ENCODE peak calls at places on chromosomes 1 and 21, in ten cellular contexts. G is GM23338, T is Panc1, U is lower lobe of right lung, N is endodermal cell, O is heart right ventricle, Z is suprapubic skin, H is uterus, A is spleen, F is IMR-90. W is an unnamed sample.
A peak's percentile ranks its signal among the peaks of the same experiment; 100 is the strongest.

GRCh38 chr1:47934243-47934805 is 62.9 kb downstream of the TRABD2B start:
- DNase-seq in G (peak; percentile 21), T (no peak), U (no peak), N (peak; percentile 77), O (peak; percentile 58), Z (peak; percentile 89), H (peak; percentile 66), A (no peak), F (no peak), W (peak; percentile 96)

GRCh38 chr1:222897527-222898190 is 82.8 kb downstream of the DISP1 start:
- DNase-seq in G (no peak), T (no peak), U (no peak), N (no peak), O (no peak), Z (no peak), H (no peak), A (no peak), F (no peak), W (no peak)

GRCh38 chr1:20921285-20921684 is 134.2 kb upstream of the HP1BP3 start:
- DNase-seq in G (no peak), T (no peak), U (no peak), N (no peak), O (no peak), Z (no peak), H (no peak), A (no peak), F (peak; percentile 28), W (no peak)

GRCh38 chr1:68544651-68545050 is 47.8 kb upstream of the DEPDC1 start:
- DNase-seq in G (no peak), T (no peak), U (no peak), N (no peak), O (no peak), Z (no peak), H (no peak), A (no peak), F (no peak), W (no peak)

GRCh38 chr1:110293601-110294104 is 45.5 kb upstream of the RBM15 start:
- DNase-seq in G (no peak), T (no peak), U (no peak), N (no peak), O (no peak), Z (no peak), H (no peak), A (no peak), F (no peak), W (no peak)

GRCh38 chr1:112803906-112804762 is 89.0 kb upstream of the PPM1J start:
- DNase-seq in G (peak; percentile 90), T (peak; percentile 43), U (peak; percentile 76), N (peak; percentile 95), O (peak; percentile 65), Z (no peak), H (peak; percentile 36), A (peak; percentile 86), F (peak; percentile 65), W (peak; percentile 25)

GRCh38 chr21:34630536-34631143 is 15.7 kb upstream of the RCAN1 start:
- DNase-seq in G (peak; percentile 70), T (peak; percentile 42), U (no peak), N (peak; percentile 55), O (no peak), Z (no peak), H (no peak), A (no peak), F (peak; percentile 60), W (no peak)

GRCh38 chr1:39927538-39927937 is 25.8 kb upstream of the MYCL start:
- DNase-seq in G (no peak), T (no peak), U (no peak), N (no peak), O (no peak), Z (no peak), H (no peak), A (no peak), F (no peak), W (no peak)

GRCh38 chr1:150259758-150260669 is 2.4 kb downstream of the CA14 start:
- DNase-seq in G (peak; percentile 97), T (no peak), U (peak; percentile 81), N (peak; percentile 92), O (no peak), Z (no peak), H (peak; percentile 35), A (no peak), F (no peak), W (no peak)

GRCh38 chr1:150259217-150259616 is 1.6 kb downstream of the CA14 start:
- DNase-seq in G (no peak), T (no peak), U (no peak), N (peak; percentile 60), O (no peak), Z (no peak), H (no peak), A (no peak), F (no peak), W (no peak)

GRCh38 chr1:150257624-150258274 is at the start of gene CA14:
- DNase-seq in G (peak; percentile 72), T (no peak), U (no peak), N (peak; percentile 84), O (peak; percentile 29), Z (no peak), H (no peak), A (no peak), F (no peak), W (no peak)

GRCh38 chr1:150256549-150257341 is 829 bp upstream of the CA14 start:
- DNase-seq in G (peak; percentile 66), T (no peak), U (no peak), N (peak; percentile 85), O (no peak), Z (no peak), H (no peak), A (no peak), F (no peak), W (no peak)

DNA sequence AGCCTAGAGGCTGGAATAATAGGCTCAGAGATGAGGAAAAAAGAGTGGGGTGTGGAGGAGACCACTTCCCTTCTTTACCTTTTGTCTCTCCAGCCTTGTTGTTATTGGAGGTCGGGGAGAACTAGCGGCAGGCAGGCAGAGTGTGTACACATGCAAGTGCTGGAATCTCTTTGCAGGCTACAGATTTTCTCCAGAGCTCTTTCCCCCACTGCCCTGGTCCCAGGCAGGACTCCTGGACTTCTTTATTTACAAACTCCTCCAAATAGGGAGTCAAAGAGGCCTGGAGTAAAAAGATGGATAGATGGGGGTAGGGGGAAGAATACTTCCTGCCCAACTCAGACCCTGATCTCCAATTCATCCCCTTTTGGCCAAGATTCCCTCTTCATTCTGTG is 697 bp downstream of the CA14 start:
- DNase-seq in G (no peak), T (no peak), U (no peak), N (no peak), O (no peak), Z (no peak), H (no peak), A (no peak), F (no peak), W (no peak)
- H3K4me3 ChIP-seq in G (peak overlapping the region; percentile 88), T (no peak overlapping the region), U (no peak overlapping the region), N (peak overlapping the region; percentile 79), O (peak overlapping the region; percentile 16), Z (no peak overlapping the region), H (no peak overlapping the region), A (no peak overlapping the region), F (no peak overlapping the region), W (no peak overlapping the region)

DNA sequence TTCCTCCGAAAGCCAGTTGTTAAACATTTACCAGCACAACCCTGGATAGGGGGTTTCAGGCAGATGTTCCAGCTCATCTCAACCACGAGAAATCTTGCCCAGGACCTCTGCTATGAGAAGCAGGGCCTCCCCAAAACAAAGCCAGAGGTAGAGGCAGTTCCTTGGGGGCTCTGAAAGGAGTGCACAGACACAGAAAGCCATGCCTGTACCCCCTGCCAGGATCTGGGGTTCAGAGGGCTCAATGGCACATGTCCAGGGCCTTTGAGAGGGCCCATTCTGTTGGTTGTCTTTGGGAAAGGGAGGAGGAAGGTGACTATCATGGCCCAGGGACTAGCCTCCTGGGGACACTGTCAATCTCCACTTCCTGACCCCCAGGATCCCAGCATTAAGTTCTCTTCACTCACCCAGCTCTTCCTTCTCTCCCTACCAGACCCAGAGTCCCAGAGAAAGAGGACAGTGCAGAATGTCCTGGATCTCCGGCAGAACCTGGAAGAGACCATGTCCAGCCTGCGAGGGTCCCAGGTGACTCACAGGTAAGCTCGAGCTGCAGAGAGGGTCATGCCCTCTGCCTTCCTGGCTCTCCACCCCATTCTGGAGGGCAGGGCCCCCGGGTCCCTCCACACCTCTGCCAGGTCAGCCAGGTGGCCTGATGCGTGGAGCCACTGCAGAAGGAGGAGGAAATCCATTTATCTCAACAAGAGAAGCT is 116.4 kb upstream of the IPO9 start:
- DNase-seq in G (no peak), T (no peak), U (no peak), N (no peak), O (no peak), Z (no peak), H (no peak), A (no peak), F (no peak), W (no peak)
- H3K4me1 ChIP-seq in G (peaks cover 3% of the 10 kb centered on the region), T (peaks cover 42% of the 10 kb centered on the region), U (peaks cover 77% of the 10 kb centered on the region), N (peaks cover 6% of the 10 kb centered on the region), O (peaks cover 73% of the 10 kb centered on the region), Z (peaks cover 75% of the 10 kb centered on the region), H (peaks cover 46% of the 10 kb centered on the region), A (peaks cover 64% of the 10 kb centered on the region), F (peaks cover 48% of the 10 kb centered on the region), W (no peaks in the 10 kb centered on the region)

GRCh38 chr1:15168479-15168878 is 14.9 kb downstream of the TMEM51 start:
- DNase-seq in G (no peak), T (peak; percentile 82), U (no peak), N (no peak), O (no peak), Z (no peak), H (no peak), A (no peak), F (peak; percentile 99), W (no peak)
- TF ChIP-seq CTCF in G (no peak), T (no peak), U (no peak), N (no peak), O (no peak), Z (no peak), H (no peak), A (no peak), F (peak; percentile 32), W (no peak)

GRCh38 chr1:224356685-224357625 is at the start of gene CNIH4:
- DNase-seq in G (peak; percentile 99), T (peak; percentile 76), U (peak; percentile 94), N (peak; percentile 97), O (peak; percentile 90), Z (peak; percentile 94), H (peak; percentile 84), A (peak; percentile 98), F (peak; percentile 96), W (peak; percentile 93)

GRCh38 chr1:224359207-224359606 is 2.5 kb downstream of the CNIH4 start:
- DNase-seq in G (no peak), T (no peak), U (no peak), N (no peak), O (no peak), Z (no peak), H (no peak), A (no peak), F (no peak), W (no peak)

GRCh38 chr1:224357626-224358124 is 996 bp downstream of the CNIH4 start:
- DNase-seq in G (no peak), T (no peak), U (no peak), N (no peak), O (no peak), Z (no peak), H (no peak), A (no peak), F (peak; percentile 56), W (no peak)

GRCh38 chr1:224353975-224354930 is 2.4 kb upstream of the CNIH4 start:
- DNase-seq in G (no peak), T (no peak), U (no peak), N (no peak), O (no peak), Z (no peak), H (no peak), A (no peak), F (peak; percentile 8), W (no peak)

DNA sequence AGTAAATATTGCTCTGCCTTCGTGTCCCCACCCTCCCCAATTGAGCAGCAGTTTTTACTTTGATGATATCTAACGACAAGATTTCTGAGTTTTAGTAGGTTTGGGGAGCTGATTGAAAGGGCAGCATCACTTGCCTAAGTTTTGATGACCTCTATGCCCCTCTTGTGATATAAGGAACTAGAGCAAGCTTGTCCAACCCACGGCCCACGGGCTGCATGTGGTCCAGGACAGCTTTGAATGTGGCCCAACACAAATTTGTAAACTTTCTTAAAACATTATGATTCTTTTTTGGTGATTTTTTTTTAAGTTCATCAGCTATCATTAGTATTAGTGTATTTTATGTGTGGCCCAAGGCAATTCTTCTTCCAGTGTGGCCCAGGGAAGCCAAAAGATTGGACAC is 1.6 kb downstream of the CNIH4 start:
- DNase-seq in G (no peak), T (no peak), U (peak; percentile 70), N (no peak), O (no peak), Z (no peak), H (no peak), A (peak; percentile 80), F (no peak), W (no peak)
- H3K4me3 ChIP-seq in G (peak overlapping the region; percentile 80), T (peak overlapping the region; percentile 78), U (peak overlapping the region; percentile 97), N (peak overlapping the region; percentile 88), O (no peak overlapping the region), Z (peak overlapping the region; percentile 94), H (no peak overlapping the region), A (peak overlapping the region; percentile 90), F (no peak overlapping the region), W (peak overlapping the region; percentile 86)

W was measured in tibial artery.